ENCODE peak calls at places on chromosomes 13 and 19, in four cellular contexts. W is epithelial cell of esophagus, M is DND-41, P is heart right ventricle. V is an unnamed sample.

GRCh38 chr13:22757530-22758120 is 423.2 kb upstream of the SGCG start:
- DNase-seq in W (peak; percentile 12), P (no peak), M (no peak), V (no peak)

GRCh38 chr13:23201870-23202269 is 21.1 kb downstream of the SGCG start:
- DNase-seq in P (no peak), W (no peak), M (no peak), V (no peak)

GRCh38 chr13:109569938-109570711 is 216.3 kb downstream of the IRS2 start:
- DNase-seq in M (peak; percentile 89), W (no peak), P (no peak), V (peak; percentile 49)

GRCh38 chr13:103134271-103134670 is 68.1 kb upstream of the SLC10A2 start:
- DNase-seq in M (no peak), P (no peak), W (no peak), V (peak; percentile 70)

GRCh38 chr19:43872547-43873336 is 45.6 kb downstream of the ZNF283 start:
- DNase-seq in M (no peak), P (no peak), W (no peak), V (no peak)

GRCh38 chr19:799076-799881 is 2.0 kb downstream of the PTBP1 start:
- DNase-seq in W (peak; percentile 47), M (peak; percentile 22), P (no peak), V (peak; percentile 35)

GRCh38 chr19:43425567-43426392 is 11.1 kb downstream of the TEX101 start:
- DNase-seq in P (no peak), M (no peak), W (peak; percentile 45), V (no peak)

GRCh38 chr13:66205807-66206206 is 1024.3 kb downstream of the PCDH9 start:
- DNase-seq in P (no peak), W (no peak), M (no peak), V (no peak)

GRCh38 chr13:66152596-66152995 is 1077.5 kb downstream of the PCDH9 start:
- DNase-seq in W (no peak), M (no peak), P (no peak), V (no peak)

GRCh38 chr19:23070353-23070781 is 46.5 kb upstream of the ZNF730 start:
- DNase-seq in W (peak; percentile 31), M (no peak), P (peak; percentile 33), V (peak; percentile 2)

GRCh38 chr19:3163230-3163886 is 15.2 kb upstream of the S1PR4 start:
- DNase-seq in M (peak; percentile 71), W (peak; percentile 60), P (peak; percentile 69), V (peak; percentile 85)

GRCh38 chr13:97749174-97749573 is 204.3 kb upstream of the IPO5 start:
- DNase-seq in P (no peak), W (peak; percentile 91), M (no peak), V (peak; percentile 19)

GRCh38 chr19:732325-733069 is 18.4 kb upstream of the MISP start:
- DNase-seq in P (no peak), M (no peak), W (no peak), V (peak; percentile 57)

GRCh38 chr19:7550987-7551761 is 15.7 kb downstream of the PNPLA6 start:
- DNase-seq in P (peak; percentile 69), M (peak; percentile 38), W (peak; percentile 60), V (peak; percentile 50)

GRCh38 chr19:47209323-47210179 is 21.4 kb downstream of the BBC3 start:
- DNase-seq in M (no peak), W (no peak), P (no peak), V (no peak)

GRCh38 chr13:77717508-77717907 is 20.0 kb downstream of the SLAIN1 start:
- DNase-seq in P (no peak), W (no peak), M (no peak), V (no peak)

GRCh38 chr19:47541507-47541906 is 26.6 kb upstream of the NAPA start:
- DNase-seq in M (no peak), W (no peak), P (no peak), V (no peak)

GRCh38 chr13:44051923-44052322 is 172.2 kb downstream of the LACC1 start:
- DNase-seq in M (no peak), P (no peak), W (no peak), V (no peak)

GRCh38 chr19:44644391-44645016 is 794 bp downstream of the PVR start:
- DNase-seq in M (no peak), P (no peak), W (peak; percentile 69), V (no peak)

GRCh38 chr19:55319786-55320185 is 5.4 kb downstream of the TMEM150B start:
- DNase-seq in M (no peak), P (peak; percentile 55), W (peak; percentile 22), V (no peak)

GRCh38 chr13:33452873-33453558 is 167.5 kb upstream of the STARD13 start:
- DNase-seq in W (no peak), M (no peak), P (no peak), V (no peak)

GRCh38 chr13:22086593-22086992 is 415.7 kb downstream of the FGF9 start:
- DNase-seq in W (no peak), P (no peak), M (no peak), V (no peak)

GRCh38 chr19:10228925-10229324 is 2.2 kb downstream of the S1PR2 start:
- DNase-seq in W (peak; percentile 53), P (no peak), M (peak; percentile 40), V (peak; percentile 73)

GRCh38 chr13:70623260-70623659 is 515.0 kb upstream of the KLHL1 start:
- DNase-seq in W (peak; percentile 30), M (no peak), P (no peak), V (peak; percentile 3)
- TF ChIP-seq CTCF in W (peak; percentile 21), M (peak; percentile 51), P (peak; percentile 48), V (no peak)

DNA sequence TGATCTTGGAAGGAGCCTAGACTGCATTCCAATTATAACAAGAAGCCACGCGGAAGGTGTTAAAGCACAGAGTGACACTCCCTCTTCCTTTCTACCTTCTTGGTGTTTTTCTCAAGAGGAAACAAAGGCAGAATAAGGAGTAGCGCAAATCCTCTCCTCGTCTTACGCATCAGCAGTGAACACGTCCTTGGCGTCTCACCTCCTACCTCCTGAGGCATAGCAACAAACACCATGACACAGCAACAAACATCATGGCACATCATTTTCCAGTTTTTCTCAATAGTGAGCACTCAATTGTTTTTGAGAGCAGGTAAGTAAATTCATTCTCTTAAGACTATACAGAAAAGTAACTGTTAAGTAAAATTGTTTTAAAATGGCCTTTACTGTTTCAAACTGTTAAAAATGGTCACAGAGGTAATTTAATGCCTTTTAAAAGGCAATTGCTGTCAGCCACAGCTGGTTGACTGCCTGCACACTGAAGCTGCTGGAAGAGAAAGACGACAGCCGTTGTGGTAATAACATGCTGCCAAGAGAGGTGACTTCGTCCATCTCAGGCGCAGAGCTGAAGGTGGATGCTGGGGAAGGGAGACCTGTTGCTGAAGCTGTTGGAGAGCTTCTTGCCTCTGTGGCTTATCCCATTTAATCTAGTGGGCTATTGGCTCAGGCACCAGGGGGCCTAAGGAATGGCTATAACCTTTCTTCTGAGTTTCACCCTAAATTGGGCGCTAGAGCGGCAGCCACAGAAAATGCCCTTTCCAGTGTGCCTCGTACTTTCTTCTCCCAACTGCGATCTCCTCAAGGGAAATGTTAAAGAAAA is 703.7 kb downstream of the UQCRFS1 start:
- DNase-seq in M (no peak), P (no peak), W (no peak), V (no peak)
- H3K4me3 ChIP-seq in M (no peak overlapping the region), P (no peak overlapping the region), W (no peak overlapping the region), V (no peak overlapping the region)

GRCh38 chr19:12244370-12244769 is 50.3 kb downstream of the ZNF44 start:
- DNase-seq in P (no peak), W (peak; percentile 3), M (no peak), V (no peak)
- TF ChIP-seq CTCF in P (peak; percentile 11), W (peak; percentile 35), M (peak; percentile 58), V (no peak)

GRCh38 chr19:13968999-13969398 is 16.7 kb downstream of the DCAF15 start:
- DNase-seq in W (no peak), M (no peak), P (no peak), V (no peak)
- H3K4me3 ChIP-seq in W (no peak overlapping the region), M (no peak overlapping the region), P (no peak overlapping the region), V (no peak overlapping the region)

DNA sequence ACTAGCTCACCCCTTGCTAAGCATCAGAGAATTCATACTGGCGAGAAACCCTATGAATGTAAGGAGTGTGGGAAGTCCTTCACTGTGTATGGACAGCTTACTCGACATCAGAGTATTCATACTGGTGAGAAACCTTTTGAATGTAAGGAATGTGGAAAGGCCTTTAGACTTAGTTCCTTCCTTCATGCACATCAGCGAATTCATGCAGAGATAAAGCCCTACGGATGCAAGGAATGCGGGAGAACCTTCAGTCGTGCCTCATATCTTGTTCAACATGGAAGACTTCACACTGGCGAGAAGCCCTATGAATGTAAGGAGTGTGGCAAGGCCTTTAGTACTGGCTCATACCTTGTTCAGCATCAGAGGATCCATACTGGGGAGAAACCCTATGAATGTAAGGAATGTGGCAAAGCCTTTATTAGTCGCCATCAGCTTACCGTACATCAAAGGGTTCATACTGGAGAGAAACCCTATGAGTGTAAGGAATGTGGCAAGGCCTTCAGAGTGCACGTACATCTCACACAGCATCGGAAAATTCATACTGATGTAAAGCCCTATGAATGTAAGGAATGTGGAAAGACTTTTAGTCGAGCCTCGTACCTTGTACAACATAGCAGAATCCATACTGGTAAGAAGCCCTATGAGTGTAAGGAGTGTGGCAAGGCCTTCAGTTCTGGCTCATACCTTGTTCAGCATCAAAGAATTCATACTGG is 17.3 kb downstream of the ZNF30 start:
- DNase-seq in W (no peak), M (no peak), P (no peak), V (no peak)
- TF ChIP-seq CTCF in W (no peak), M (no peak), P (no peak), V (no peak)